ENCODE peak calls at places on chromosomes 16 and 17, in nine cellular contexts. N, F, X, Y, L, M, K, J and C are unnamed samples. For H3K4me1, the result is how much of the 10 kb centered on the place peaks cover.

GRCh38 chr16:88074041-88074440 is 122.8 kb downstream of the BANP start:
- DNase-seq in N (no peak), F (no peak), X (no peak), Y (no peak), L (no peak), M (no peak), K (no peak), J (no peak), C (no peak)

GRCh38 chr16:58638148-58639036 is 8.8 kb upstream of the CNOT1 start:
- DNase-seq in N (no peak), F (peak), X (peak), Y (peak), L (peak), M (peak), K (peak), J (no peak), C (peak)

GRCh38 chr17:39938140-39938869 is 10.8 kb downstream of the LRRC3C start:
- DNase-seq in N (no peak), F (no peak), X (no peak), Y (no peak), L (no peak), M (no peak), K (no peak), J (no peak), C (no peak)

GRCh38 chr16:6861136-6861535 is 471.5 kb upstream of the RBFOX1 start:
- DNase-seq in N (no peak), F (no peak), X (no peak), Y (no peak), L (no peak), M (no peak), K (no peak), J (no peak), C (no peak)

GRCh38 chr16:76428858-76429257 is 151.7 kb downstream of the CNTNAP4 start:
- DNase-seq in N (no peak), F (no peak), X (no peak), Y (no peak), L (no peak), M (no peak), K (no peak), J (no peak), C (no peak)

GRCh38 chr17:44924107-44924544 is 8.8 kb upstream of the GFAP start:
- DNase-seq in N (no peak), F (no peak), X (no peak), Y (no peak), L (no peak), M (no peak), K (no peak), J (no peak), C (no peak)

GRCh38 chr17:17740627-17741237 is 59.5 kb downstream of the RAI1 start:
- DNase-seq in N (no peak), F (no peak), X (no peak), Y (no peak), L (no peak), M (no peak), K (no peak), J (no peak), C (no peak)

GRCh38 chr17:17358866-17359265 is 55.7 kb downstream of the NT5M start:
- DNase-seq in N (no peak), F (no peak), X (no peak), Y (no peak), L (no peak), M (no peak), K (no peak), J (no peak), C (no peak)

GRCh38 chr17:39486242-39486641 is 25.0 kb downstream of the CDK12 start:
- DNase-seq in N (no peak), F (peak), X (peak), Y (no peak), L (no peak), M (no peak), K (peak), J (no peak), C (peak)

GRCh38 chr17:37815516-37815915 is 70.7 kb upstream of the HNF1B start:
- DNase-seq in N (no peak), F (no peak), X (no peak), Y (no peak), L (no peak), M (no peak), K (no peak), J (no peak), C (no peak)

GRCh38 chr16:70659953-70660671 is 13.8 kb downstream of the IL34 start:
- DNase-seq in N (no peak), F (no peak), X (no peak), Y (no peak), L (no peak), M (no peak), K (no peak), J (no peak), C (no peak)

GRCh38 chr17:59764292-59764741 is 56.9 kb downstream of the VMP1 start:
- DNase-seq in N (no peak), F (peak), X (no peak), Y (no peak), L (no peak), M (no peak), K (no peak), J (no peak), C (no peak)

GRCh38 chr17:65041518-65041917 is 15.0 kb downstream of the GNA13 start:
- DNase-seq in N (no peak), F (no peak), X (no peak), Y (no peak), L (no peak), M (no peak), K (no peak), J (no peak), C (no peak)

GRCh38 chr17:17563530-17563929 is 28.0 kb downstream of the PEMT start:
- DNase-seq in N (no peak), F (no peak), X (no peak), Y (no peak), L (no peak), M (no peak), K (no peak), J (no peak), C (no peak)

GRCh38 chr16:50152386-50152806 is 710 bp upstream of the TENT4B start:
- DNase-seq in N (no peak), F (no peak), X (peak), Y (no peak), L (peak), M (no peak), K (peak), J (no peak), C (no peak)

GRCh38 chr17:75406222-75406615 is 741 bp upstream of the GRB2 start:
- DNase-seq in N (no peak), F (no peak), X (no peak), Y (no peak), L (no peak), M (no peak), K (no peak), J (no peak), C (peak)

GRCh38 chr16:74852500-74852875 is 77.9 kb upstream of the FA2H start:
- DNase-seq in N (no peak), F (no peak), X (no peak), Y (no peak), L (no peak), M (no peak), K (no peak), J (no peak), C (no peak)

GRCh38 chr17:80147035-80147939 is at the start of gene EIF4A3:
- DNase-seq in N (peak), F (peak), X (peak), Y (peak), L (peak), M (peak), K (peak), J (peak), C (peak)

GRCh38 chr17:31803494-31804213 is 55.4 kb downstream of the COPRS start:
- DNase-seq in N (no peak), F (peak), X (no peak), Y (no peak), L (no peak), M (no peak), K (no peak), J (no peak), C (no peak)

GRCh38 chr16:86512301-86512859 is 2.1 kb downstream of the FOXF1 start:
- DNase-seq in N (no peak), F (peak), X (no peak), Y (no peak), L (no peak), M (no peak), K (no peak), J (no peak), C (peak)

GRCh38 chr17:29190039-29190438 is 9.8 kb upstream of the MYO18A start:
- DNase-seq in N (no peak), F (no peak), X (no peak), Y (no peak), L (no peak), M (no peak), K (no peak), J (no peak), C (no peak)

GRCh38 chr16:15658556-15658955 is 8.5 kb downstream of the NDE1 start:
- DNase-seq in N (no peak), F (no peak), X (no peak), Y (no peak), L (no peak), M (no peak), K (no peak), J (no peak), C (no peak)

GRCh38 chr16:81860310-81860709 is 81.2 kb downstream of the PLCG2 start:
- DNase-seq in N (no peak), F (no peak), X (no peak), Y (no peak), L (no peak), M (no peak), K (no peak), J (no peak), C (no peak)

GRCh38 chr17:4997302-4998026 is at the start of the genes INCA1 and KIF1C:
- DNase-seq in N (peak), F (peak), X (peak), Y (peak), L (peak), M (peak), K (peak), J (peak), C (peak)

GRCh38 chr17:65182233-65182632 is 45.1 kb downstream of the RGS9 start:
- DNase-seq in N (no peak), F (no peak), X (no peak), Y (no peak), L (no peak), M (no peak), K (no peak), J (no peak), C (no peak)

GRCh38 chr16:49589721-49590120 is 216.1 kb downstream of the C16orf78 start:
- DNase-seq in N (no peak), F (no peak), X (peak), Y (no peak), L (no peak), M (no peak), K (no peak), J (no peak), C (no peak)

GRCh38 chr16:46918905-46919792 is 35.0 kb downstream of the GPT2 start:
- DNase-seq in N (no peak), F (no peak), X (peak), Y (no peak), L (no peak), M (no peak), K (no peak), J (no peak), C (no peak)

GRCh38 chr16:50862818-50863672 is 121.2 kb downstream of the CYLD start:
- DNase-seq in N (no peak), F (no peak), X (no peak), Y (no peak), L (no peak), M (no peak), K (no peak), J (no peak), C (no peak)

GRCh38 chr17:37273419-37274051 is 102.2 kb upstream of the C17orf78 start:
- DNase-seq in N (no peak), F (peak), X (no peak), Y (no peak), L (no peak), M (no peak), K (no peak), J (no peak), C (no peak)

GRCh38 chr17:61786088-61786487 is 77.2 kb downstream of the BRIP1 start:
- DNase-seq in N (no peak), F (no peak), X (no peak), Y (no peak), L (no peak), M (no peak), K (no peak), J (no peak), C (no peak)

GRCh38 chr16:88974641-88975215 is 2.3 kb downstream of the CBFA2T3 start:
- DNase-seq in N (no peak), F (no peak), X (no peak), Y (no peak), L (no peak), M (no peak), K (no peak), J (no peak), C (no peak)

GRCh38 chr17:61058066-61058465 is 341.6 kb upstream of the TBX2 start:
- DNase-seq in N (no peak), F (no peak), X (no peak), Y (no peak), L (no peak), M (no peak), K (no peak), J (no peak), C (no peak)

GRCh38 chr16:87369117-87369775 is 14.3 kb downstream of the FBXO31 start:
- DNase-seq in N (no peak), F (no peak), X (no peak), Y (no peak), L (no peak), M (no peak), K (no peak), J (no peak), C (no peak)

GRCh38 chr16:12132290-12132689 is 155.8 kb downstream of the SNX29 start:
- DNase-seq in N (no peak), F (peak), X (no peak), Y (no peak), L (no peak), M (no peak), K (no peak), J (no peak), C (no peak)
- H3K4me1 ChIP-seq in N (under half), F (under half), X (under half), Y (under half), L (under half), M (under half), K (under half), J (under half), C (under half)

GRCh38 chr17:77354721-77355455 is 214.1 kb downstream of the SEC14L1 start:
- DNase-seq in N (no peak), F (peak), X (peak), Y (peak), L (peak), M (peak), K (no peak), J (no peak), C (peak)
- H3K27ac ChIP-seq in N (no peak), F (peak), X (peak), Y (peak), L (peak), M (peak), K (peak), J (no peak), C (no peak)

GRCh38 chr17:42271277-42271922 is 4.8 kb downstream of the STAT5B start:
- DNase-seq in N (no peak), F (no peak), X (no peak), Y (no peak), L (no peak), M (no peak), K (no peak), J (no peak), C (no peak)

GRCh38 chr17:42273474-42274272 is 2.5 kb downstream of the STAT5B start:
- DNase-seq in N (no peak), F (no peak), X (no peak), Y (no peak), L (no peak), M (no peak), K (no peak), J (no peak), C (no peak)

GRCh38 chr17:42274273-42274542 is 2.0 kb downstream of the STAT5B start:
- DNase-seq in N (no peak), F (no peak), X (no peak), Y (no peak), L (no peak), M (no peak), K (no peak), J (no peak), C (no peak)

GRCh38 chr17:42272162-42272561 is 4.0 kb downstream of the STAT5B start:
- DNase-seq in N (no peak), F (no peak), X (no peak), Y (no peak), L (no peak), M (no peak), K (no peak), J (no peak), C (no peak)

GRCh38 chr17:42272576-42272975 is 3.6 kb downstream of the STAT5B start:
- DNase-seq in N (no peak), F (no peak), X (no peak), Y (no peak), L (no peak), M (no peak), K (no peak), J (no peak), C (no peak)
- H3K4me1 ChIP-seq in N (under half), F (under half), X (under half), Y (half or more), L (half or more), M (half or more), K (under half), J (under half), C (half or more)

GRCh38 chr16:66996983-66997358 is 8.6 kb downstream of the CES4A start:
- DNase-seq in N (no peak), F (no peak), X (no peak), Y (no peak), L (no peak), M (no peak), K (no peak), J (no peak), C (no peak)
- H3K27ac ChIP-seq in N (peak), F (no peak), X (peak), Y (peak), L (peak), M (peak), K (peak), J (no peak), C (no peak)

GRCh38 chr16:54746596-54746995 is 184.1 kb upstream of the IRX5 start:
- DNase-seq in N (no peak), F (no peak), X (no peak), Y (no peak), L (no peak), M (no peak), K (no peak), J (no peak), C (no peak)
- H3K4me1 ChIP-seq in N (under half), F (under half), X (under half), Y (under half), L (under half), M (under half), K (under half), J (under half), C (under half)

DNA sequence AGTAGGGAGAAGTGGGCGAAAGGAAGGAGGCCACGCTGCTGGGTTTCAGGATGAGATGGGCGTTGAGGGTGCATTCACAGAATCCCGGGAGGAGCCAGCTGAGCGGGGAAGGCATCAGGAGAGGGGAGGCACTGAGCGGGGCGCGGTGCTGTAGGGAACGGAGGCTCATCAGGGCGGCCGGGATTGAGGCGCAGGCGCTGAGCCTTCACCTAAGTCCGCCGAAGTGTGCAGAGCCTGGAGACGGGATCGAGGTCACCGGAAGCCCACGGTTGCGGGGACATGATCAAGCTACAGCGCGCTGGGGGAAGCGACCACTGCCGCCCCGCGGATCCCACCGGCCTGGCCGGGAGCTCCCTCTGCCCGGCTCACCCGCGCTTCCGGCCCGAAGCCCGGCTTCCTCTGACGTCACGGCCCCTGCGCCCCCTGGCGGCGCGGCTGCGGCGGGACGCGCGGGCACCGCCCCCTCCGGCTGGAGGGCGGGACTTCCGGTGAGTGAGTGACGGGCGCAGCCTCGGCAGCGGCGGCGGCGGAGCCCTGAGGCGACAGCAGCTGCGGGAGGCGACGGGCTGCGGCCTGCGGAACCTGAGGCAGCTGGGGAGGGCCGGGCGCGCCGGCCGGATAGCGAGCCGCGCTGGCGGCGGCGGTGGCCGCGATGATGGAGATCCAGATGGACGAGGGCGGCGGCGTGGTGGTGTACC is at the start of gene MAPK8IP3:
- DNase-seq in N (peak), F (peak), X (peak), Y (peak), L (peak), M (peak), K (peak), J (peak), C (peak)
- H3K27ac ChIP-seq in N (peak), F (peak), X (peak), Y (peak), L (peak), M (peak), K (peak), J (peak), C (peak)

GRCh38 chr17:50219939-50220465 is 18.6 kb upstream of the COL1A1 start:
- DNase-seq in N (no peak), F (peak), X (no peak), Y (no peak), L (no peak), M (no peak), K (no peak), J (no peak), C (no peak)

GRCh38 chr17:50220811-50221210 is 19.4 kb upstream of the COL1A1 start:
- DNase-seq in N (no peak), F (no peak), X (no peak), Y (no peak), L (no peak), M (no peak), K (no peak), J (no peak), C (no peak)

GRCh38 chr17:50222922-50223321 is 21.5 kb upstream of the COL1A1 start:
- DNase-seq in N (no peak), F (no peak), X (no peak), Y (no peak), L (no peak), M (no peak), K (no peak), J (no peak), C (no peak)

GRCh38 chr17:50219345-50219744 is 17.9 kb upstream of the COL1A1 start:
- DNase-seq in N (no peak), F (peak), X (no peak), Y (no peak), L (no peak), M (peak), K (no peak), J (no peak), C (peak)

GRCh38 chr17:50221500-50222480 is 20.4 kb upstream of the COL1A1 start:
- DNase-seq in N (peak), F (peak), X (no peak), Y (peak), L (no peak), M (no peak), K (peak), J (no peak), C (peak)
- H3K4me1 ChIP-seq in N (under half), F (under half), X (under half), Y (under half), L (under half), M (under half), K (under half), J (under half), C (half or more)